ENCODE peak calls at places on chromosomes 5 and 9, in ten cellular contexts. C is HepG2; D is NCI-H748 treated with DMSO at 0.1 percent for 48 hours; R is NCI-H1092 treated with DMSO at 0.1 percent for 48 hours; B is GM12865; N is endothelial cell; Q is astrocyte of the cerebellum; H is activated naive CD8-positive, alpha-beta T cell treated with anti-CD3 and anti-CD28 coated beads, Interleukin-2, amount 10 ng/mL, durations not matched to agents 7 days and 5 days; A is right lobe of liver; I is NCI-H1436. J is an unnamed sample.

GRCh38 chr5:8517461-8517860 is 648.5 kb downstream of the MTRR start:
- DNase-seq in C (no peak), D (no peak), R (no peak), B (no peak), N (no peak), Q (no peak), H (no peak), A (no peak), I (no peak), J (no peak)

GRCh38 chr9:19162956-19163355 is 35.7 kb upstream of the PLIN2 start:
- DNase-seq in C (no peak), D (no peak), R (no peak), B (no peak), N (no peak), Q (no peak), H (no peak), A (peak), I (no peak), J (no peak)

GRCh38 chr9:129023036-129023907 is 4.9 kb downstream of the SH3GLB2 start:
- DNase-seq in C (no peak), D (no peak), R (peak), B (no peak), N (no peak), Q (peak), H (no peak), A (no peak), I (no peak), J (peak)

GRCh38 chr5:35202319-35203111 is 27.8 kb downstream of the PRLR start:
- DNase-seq in C (peak), D (peak), R (peak), B (peak), N (peak), Q (peak), H (no peak), A (peak), I (no peak), J (peak)

GRCh38 chr9:34403554-34404380 is 27.1 kb upstream of the MYORG start:
- DNase-seq in C (peak), D (peak), R (peak), B (peak), N (peak), Q (peak), H (no peak), A (peak), I (peak), J (peak)

GRCh38 chr9:125701351-125701750 is 5.7 kb downstream of the MAPKAP1 start:
- DNase-seq in C (no peak), D (no peak), R (no peak), B (peak), N (no peak), Q (peak), H (no peak), A (no peak), I (no peak), J (no peak)

GRCh38 chr9:128819716-128820664 is 1.7 kb downstream of the ENDOG start:
- DNase-seq in C (no peak), D (peak), R (no peak), B (no peak), N (no peak), Q (no peak), H (no peak), A (no peak), I (no peak), J (peak)

GRCh38 chr5:113378081-113378480 is 56.7 kb downstream of the TSSK1B start:
- DNase-seq in C (no peak), D (no peak), R (no peak), B (no peak), N (no peak), Q (no peak), H (no peak), A (no peak), I (no peak), J (no peak)

GRCh38 chr5:149271717-149272558 is at the start of gene AFAP1L1:
- DNase-seq in C (peak), D (peak), R (peak), B (no peak), N (peak), Q (no peak), H (peak), A (peak), I (peak), J (peak)

J was measured in colonic mucosa.